ENCODE peak calls at places on chromosomes 5 and 9, in five cellular contexts. I is right lobe of liver, K is ovary, D is IMR-90, L is uterus. F is an unnamed sample.

GRCh38 chr5:176884571-176884890 is 14.6 kb downstream of the HK3 start:
- DNase-seq in I (no peak), K (no peak), D (no peak), L (no peak), F (no peak)

GRCh38 chr9:115133649-115134048 is 15.7 kb upstream of the TNC start:
- DNase-seq in I (no peak), K (no peak), D (peak), L (no peak), F (no peak)

GRCh38 chr9:106860731-106861584 is 2.0 kb upstream of the ZNF462 start:
- DNase-seq in I (no peak), K (peak), D (peak), L (peak), F (peak)

GRCh38 chr9:108956627-108957026 is 22.4 kb downstream of the ABITRAM start:
- DNase-seq in I (no peak), K (no peak), D (no peak), L (no peak), F (no peak)

GRCh38 chr9:129343697-129344375 is 165.8 kb upstream of the IER5L start:
- DNase-seq in I (peak), K (peak), D (no peak), L (no peak), F (no peak)

GRCh38 chr5:2989517-2989916 is 238.0 kb upstream of the IRX2 start:
- DNase-seq in I (no peak), K (no peak), D (no peak), L (no peak), F (no peak)

GRCh38 chr5:96022971-96023370 is 61.3 kb upstream of the ELL2 start:
- DNase-seq in I (no peak), K (no peak), D (no peak), L (no peak), F (no peak)

GRCh38 chr5:181217111-181217804 is 5.8 kb upstream of the TRIM41 start:
- DNase-seq in I (peak), K (peak), D (peak), L (peak), F (no peak)

GRCh38 chr5:32487008-32487407 is 42.5 kb upstream of the ZFR start:
- DNase-seq in I (no peak), K (no peak), D (no peak), L (no peak), F (no peak)

GRCh38 chr5:103847060-103847459 is 284.5 kb upstream of the NUDT12 start:
- DNase-seq in I (no peak), K (no peak), D (peak), L (no peak), F (no peak)

GRCh38 chr5:177347699-177348098 is 3.8 kb downstream of the LMAN2 start:
- DNase-seq in I (no peak), K (no peak), D (no peak), L (no peak), F (no peak)

DNA sequence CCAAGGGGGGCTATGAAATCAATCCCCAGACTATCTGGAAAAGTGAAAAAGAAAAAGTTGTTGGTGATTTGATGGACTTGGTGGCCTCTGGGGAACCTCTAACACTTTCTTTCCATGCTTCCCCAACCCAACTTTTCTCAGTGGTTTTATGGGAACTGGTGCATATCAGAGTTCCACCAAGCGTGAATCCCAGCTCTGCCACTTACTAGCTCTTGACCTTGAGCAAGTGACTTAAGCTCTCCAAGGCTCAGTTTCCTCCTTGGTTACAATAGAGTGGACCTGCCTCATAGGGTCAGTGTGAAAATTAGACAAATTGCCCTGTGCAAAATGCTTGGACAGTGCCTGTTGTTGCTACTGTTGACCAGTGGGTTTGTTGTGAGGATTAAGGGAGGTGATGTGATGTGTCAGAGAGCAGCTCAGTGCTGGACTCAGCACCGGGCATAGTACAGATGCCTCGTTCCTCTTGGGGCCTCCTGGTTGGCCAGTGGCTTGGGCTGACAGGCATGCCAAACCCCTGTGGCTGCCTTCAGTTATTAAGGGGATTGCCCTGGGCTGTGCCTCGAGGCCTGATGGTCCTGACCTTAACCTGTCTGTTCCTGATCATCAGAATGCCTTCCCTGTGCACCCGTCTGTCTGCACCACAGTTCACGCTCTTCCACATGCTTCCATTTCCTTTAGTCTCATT is 49.3 kb downstream of the COL15A1 start:
- DNase-seq in I (no peak), K (no peak), D (no peak), L (no peak), F (no peak)
- H3K27ac ChIP-seq in I (no peak), K (no peak), D (no peak), L (no peak), F (no peak)

GRCh38 chr9:128323786-128324185 is 1.1 kb downstream of the COQ4 start:
- DNase-seq in I (no peak), K (no peak), D (no peak), L (no peak), F (no peak)
- TF ChIP-seq POLR2A in I (no peak), K (no peak), D (no peak), L (no peak), F (no peak)

GRCh38 chr9:97891736-97892135 is 30.6 kb downstream of the TRMO start:
- DNase-seq in I (no peak), K (no peak), D (no peak), L (no peak), F (no peak)

GRCh38 chr9:97900103-97900737 is 22.1 kb downstream of the TRMO start:
- DNase-seq in I (no peak), K (no peak), D (peak), L (no peak), F (no peak)

GRCh38 chr9:97900738-97901565 is 21.3 kb downstream of the TRMO start:
- DNase-seq in I (no peak), K (no peak), D (peak), L (peak), F (no peak)

GRCh38 chr9:97889941-97890557 is 32.3 kb downstream of the TRMO start:
- DNase-seq in I (peak), K (no peak), D (no peak), L (no peak), F (no peak)

DNA sequence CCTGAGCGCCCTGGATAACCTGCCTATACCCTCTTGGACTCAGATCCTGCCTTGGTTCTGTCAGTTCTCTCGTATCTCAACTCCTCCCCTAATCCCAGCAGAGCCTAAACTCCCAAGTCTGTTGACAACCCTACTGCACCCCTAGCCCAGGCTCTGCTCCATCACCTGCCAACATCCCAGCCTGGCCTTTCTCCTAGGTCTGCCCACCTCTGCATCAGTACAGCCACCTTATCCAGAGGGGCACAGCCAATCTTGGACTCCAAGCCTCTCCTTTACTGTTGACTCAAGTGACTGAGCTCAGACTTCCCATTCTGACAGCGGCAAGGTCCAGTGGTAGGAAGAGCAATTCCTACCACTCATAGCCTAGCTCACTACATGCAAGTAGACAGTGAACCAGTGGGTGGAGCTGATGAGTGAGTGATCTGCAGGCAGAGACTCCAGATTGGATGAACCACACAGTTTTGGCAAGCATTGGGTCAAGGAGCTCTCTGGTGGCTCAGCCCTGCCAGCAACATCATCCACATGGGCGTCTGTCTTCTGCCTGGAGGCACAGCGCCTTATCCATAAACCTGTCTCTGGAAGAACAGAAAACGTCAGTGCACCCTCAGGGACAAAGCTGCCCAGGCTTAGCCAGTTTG is 26.5 kb downstream of the TRMO start:
- DNase-seq in I (no peak), K (no peak), D (peak), L (no peak), F (no peak)
- TF ChIP-seq CTCF in I (no peak), K (no peak), D (peak), L (no peak), F (no peak)

GRCh38 chr5:17882760-17883488 is 248.7 kb downstream of the TAF11L14 start:
- DNase-seq in I (no peak), K (no peak), D (no peak), L (no peak), F (no peak)
- H3K27ac ChIP-seq in I (no peak), K (no peak), D (no peak), L (no peak), F (no peak)

DNA sequence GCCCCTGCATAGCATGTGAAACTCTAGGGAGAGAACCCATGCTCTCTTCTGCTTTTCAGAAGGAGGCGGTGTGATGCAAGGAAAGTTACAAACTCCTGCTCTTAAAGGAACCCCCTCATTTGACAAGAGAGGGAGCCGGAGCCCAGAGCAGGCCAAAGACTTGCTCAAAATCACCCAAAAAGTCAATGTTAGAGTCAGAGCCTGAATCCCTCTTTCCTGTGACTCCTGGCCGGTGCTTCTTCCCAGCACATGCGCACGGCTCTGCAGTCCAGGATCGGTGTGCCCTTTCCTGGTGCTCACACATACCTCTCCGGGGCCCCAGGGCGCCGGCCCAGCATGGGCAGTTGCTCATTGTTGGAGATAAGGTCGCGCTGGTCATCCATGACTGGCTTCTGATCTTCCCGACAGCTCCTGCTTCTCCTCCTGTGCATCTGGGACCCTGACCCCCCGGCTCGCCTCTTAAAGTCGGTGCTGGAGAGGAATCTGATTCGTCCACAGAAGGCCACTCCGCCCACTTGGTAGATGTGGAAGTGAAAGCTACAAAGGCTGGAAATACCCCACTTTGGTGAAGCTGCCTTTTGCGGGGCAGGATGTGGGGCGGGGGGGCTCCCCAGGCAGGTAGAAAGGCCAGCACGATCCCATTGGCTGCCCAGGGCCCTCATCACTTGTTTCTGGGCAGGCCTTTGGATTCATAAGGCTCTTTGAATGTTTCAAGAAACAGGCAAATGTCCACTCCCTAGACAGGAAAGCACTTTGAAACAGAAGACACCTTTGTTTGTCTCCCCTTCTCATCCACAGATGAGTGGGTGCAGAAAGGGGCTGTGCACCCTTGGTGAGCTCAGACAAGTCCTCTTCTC is at the start of gene CD74:
- DNase-seq in I (peak), K (peak), D (peak), L (peak), F (peak)
- TF ChIP-seq POLR2A in I (peak), K (peak), D (no peak), L (peak), F (no peak)

GRCh38 chr5:140737486-140737885 is 37.2 kb downstream of the ZMAT2 start:
- DNase-seq in I (no peak), K (no peak), D (no peak), L (no peak), F (no peak)

DNA sequence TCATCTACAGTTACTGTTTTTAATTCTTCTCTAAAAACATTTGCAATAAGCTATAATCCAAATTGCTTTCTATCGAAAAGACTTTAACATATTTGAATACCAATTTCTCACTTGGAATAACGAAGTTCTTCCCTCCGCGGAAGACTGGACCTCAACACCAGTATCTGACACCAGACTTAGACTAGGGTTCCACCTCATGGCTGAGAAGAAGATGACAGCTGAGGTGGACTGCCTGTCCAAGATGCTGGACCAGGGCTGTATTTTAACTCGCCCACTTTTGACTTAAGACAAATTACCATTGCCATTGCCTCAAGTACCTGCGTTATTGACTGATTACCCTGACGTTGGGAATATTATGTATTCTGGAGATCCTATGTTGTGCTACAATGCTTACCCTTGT is 34.1 kb downstream of the ZMAT2 start:
- DNase-seq in I (no peak), K (no peak), D (no peak), L (no peak), F (no peak)
- TF ChIP-seq CTCF in I (peak), K (no peak), D (peak), L (no peak), F (peak)

GRCh38 chr5:172797800-172798199 is 26.8 kb upstream of the DUSP1 start:
- DNase-seq in I (no peak), K (no peak), D (no peak), L (no peak), F (no peak)

GRCh38 chr5:172796306-172796705 is 25.3 kb upstream of the DUSP1 start:
- DNase-seq in I (no peak), K (peak), D (no peak), L (no peak), F (no peak)

GRCh38 chr5:172792693-172793570 is 21.9 kb upstream of the DUSP1 start:
- DNase-seq in I (no peak), K (no peak), D (no peak), L (no peak), F (no peak)

GRCh38 chr5:172793577-172794488 is 22.8 kb upstream of the DUSP1 start:
- DNase-seq in I (no peak), K (peak), D (peak), L (no peak), F (no peak)

DNA sequence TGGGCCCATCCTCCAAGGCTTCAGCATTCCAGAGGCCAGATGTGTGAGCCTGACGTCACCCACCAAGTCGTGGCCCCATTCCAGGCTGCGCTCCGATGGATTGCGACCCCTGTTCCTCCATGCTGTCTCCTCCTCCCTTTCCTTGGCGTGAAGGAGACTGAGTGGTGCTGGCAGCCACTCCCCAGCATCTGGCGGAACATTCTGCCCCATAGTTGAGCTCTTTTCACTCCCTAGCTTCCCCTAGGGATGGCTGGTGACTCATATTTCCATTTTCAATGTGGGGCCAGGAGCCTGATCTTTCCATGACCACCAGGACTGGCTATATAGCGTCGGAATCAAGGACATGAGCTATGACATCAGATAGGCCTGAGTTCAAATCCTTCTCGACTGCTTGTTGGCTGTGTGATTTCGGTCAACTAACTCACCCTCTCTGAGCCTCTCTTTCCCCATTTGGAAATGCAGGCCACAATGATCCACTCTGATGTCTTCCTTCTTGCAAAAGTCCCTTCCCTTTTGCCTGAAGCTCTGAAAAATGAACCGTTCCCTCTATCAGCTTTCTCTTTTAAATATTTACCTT is 24.5 kb upstream of the DUSP1 start:
- DNase-seq in I (no peak), K (peak), D (peak), L (peak), F (peak)
- H3K27ac ChIP-seq in I (peak), K (peak), D (peak), L (peak), F (peak)

F was measured in breast epithelium.